ENCODE peak calls at places on chromosome 5, in nine cellular contexts. S is thyroid gland, Z is K562, J is esophagus muscularis mucosa, Y is sigmoid colon, P is IMR-90, T is right lobe of liver, A is lower leg skin, U is A549. X is an unnamed sample.
A peak's percentile ranks its signal among the peaks of the same experiment; 100 is the strongest.

GRCh38 chr5:138095100-138095907 is 11.5 kb downstream of the WNT8A start:
- DNase-seq in S (no peak), Z (no peak), J (no peak), Y (no peak), P (no peak), T (no peak), A (peak; percentile 42), U (no peak), X (no peak)

GRCh38 chr5:151257731-151258715 is 5.0 kb downstream of the GM2A start:
- DNase-seq in S (no peak), Z (no peak), J (no peak), Y (no peak), P (peak; percentile 19), T (no peak), A (peak; percentile 79), U (no peak), X (no peak)

GRCh38 chr5:32058101-32058500 is 116.0 kb downstream of the GOLPH3 start:
- DNase-seq in S (no peak), Z (no peak), J (no peak), Y (no peak), P (no peak), T (no peak), A (peak; percentile 18), U (no peak), X (no peak)

GRCh38 chr5:31106742-31107546 is 86.5 kb upstream of the CDH6 start:
- DNase-seq in S (no peak), Z (no peak), J (no peak), Y (no peak), P (peak; percentile 90), T (no peak), A (no peak), U (no peak), X (no peak)

GRCh38 chr5:168159425-168159824 is 132.0 kb upstream of the WWC1 start:
- DNase-seq in S (no peak), Z (no peak), J (no peak), Y (no peak), P (no peak), T (no peak), A (no peak), U (no peak), X (no peak)

GRCh38 chr5:74326571-74327338 is 313.8 kb downstream of the ENC1 start:
- DNase-seq in S (peak; percentile 45), Z (peak; percentile 79), J (no peak), Y (no peak), P (peak; percentile 96), T (no peak), A (no peak), U (peak; percentile 65), X (no peak)

GRCh38 chr5:110549301-110549700 is 177.2 kb downstream of the TMEM232 start:
- DNase-seq in S (no peak), Z (no peak), J (no peak), Y (no peak), P (no peak), T (no peak), A (no peak), U (no peak), X (no peak)

GRCh38 chr5:58670620-58671019 is 87.7 kb downstream of the RAB3C start:
- DNase-seq in S (no peak), Z (no peak), J (no peak), Y (no peak), P (no peak), T (no peak), A (no peak), U (no peak), X (no peak)

GRCh38 chr5:149410721-149411432 is 31.8 kb upstream of the IL17B start:
- DNase-seq in S (no peak), Z (no peak), J (no peak), Y (peak; percentile 84), P (peak; percentile 16), T (no peak), A (no peak), U (no peak), X (no peak)

GRCh38 chr5:149408252-149409099 is 29.4 kb upstream of the IL17B start:
- DNase-seq in S (no peak), Z (no peak), J (no peak), Y (peak; percentile 65), P (no peak), T (no peak), A (no peak), U (no peak), X (no peak)

GRCh38 chr5:149409268-149409948 is 30.3 kb upstream of the IL17B start:
- DNase-seq in S (no peak), Z (no peak), J (no peak), Y (peak; percentile 66), P (no peak), T (no peak), A (no peak), U (no peak), X (no peak)

GRCh38 chr5:149411738-149412519 is 32.8 kb upstream of the IL17B start:
- DNase-seq in S (no peak), Z (no peak), J (no peak), Y (peak; percentile 66), P (no peak), T (no peak), A (no peak), U (no peak), X (no peak)

DNA sequence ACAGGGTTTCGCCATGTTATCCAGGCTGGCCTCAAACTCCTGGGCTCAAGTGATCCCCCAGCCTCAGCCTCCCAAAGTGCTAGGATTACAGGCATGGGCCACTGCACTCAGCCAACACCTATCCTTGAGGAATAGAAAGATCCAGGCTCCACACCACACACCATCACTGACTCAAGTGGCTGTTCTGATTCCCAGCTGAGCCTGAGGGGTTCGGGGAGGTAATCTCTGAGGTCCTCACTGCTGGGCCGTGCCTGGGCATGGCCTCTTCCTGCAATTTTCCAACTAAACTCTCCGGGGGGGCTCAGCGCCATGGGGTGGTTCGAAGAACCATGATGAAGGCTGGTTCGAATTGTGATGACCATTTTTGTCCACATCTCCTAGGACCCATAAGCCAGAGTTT is 31.0 kb upstream of the IL17B start:
- DNase-seq in S (no peak), Z (no peak), J (no peak), Y (peak; percentile 56), P (no peak), T (no peak), A (no peak), U (no peak), X (no peak)
- TF ChIP-seq POLR2A in S (no peak), Z (no peak), J (no peak), Y (no peak), P (no peak), T (no peak), A (no peak), U (no peak), X (no peak)

GRCh38 chr5:38515648-38516047 is 40.8 kb downstream of the LIFR start:
- DNase-seq in S (no peak), Z (peak; percentile 6), J (no peak), Y (no peak), P (peak; percentile 47), T (no peak), A (no peak), U (no peak), X (no peak)
- TF ChIP-seq CTCF in S (no peak), Z (no peak), J (peak; percentile 22), Y (no peak), P (peak; percentile 47), T (no peak), A (no peak), U (peak; percentile 36), X (no peak)

DNA sequence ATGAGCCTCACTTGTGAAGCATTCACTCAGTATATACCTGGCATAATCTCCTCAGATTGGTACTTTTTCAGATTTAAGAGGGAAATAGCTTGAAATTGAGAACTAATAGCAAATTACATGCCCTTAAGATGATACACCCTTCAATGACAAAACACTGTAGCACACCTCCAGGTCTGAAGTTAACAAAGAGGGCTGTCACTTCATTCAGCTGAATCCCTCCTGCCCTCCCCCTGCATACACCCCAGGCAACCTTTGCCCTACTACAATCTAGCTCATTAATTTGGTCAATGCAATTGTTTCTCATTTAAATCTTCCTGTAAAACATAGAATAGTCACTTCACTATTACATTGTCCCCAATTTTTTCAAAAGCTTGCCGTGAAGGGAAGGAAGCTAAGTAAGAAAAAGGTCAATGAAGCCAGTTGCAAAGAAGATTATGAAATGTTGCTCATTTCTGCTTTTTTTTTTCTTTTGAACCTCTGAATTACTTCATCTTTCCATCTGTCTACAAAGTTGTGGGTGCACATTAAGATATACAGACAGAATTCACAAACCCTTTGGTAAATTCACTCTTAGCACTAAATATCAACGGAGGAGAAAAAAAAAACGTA is 294.8 kb upstream of the PTGER4 start:
- DNase-seq in S (no peak), Z (no peak), J (no peak), Y (no peak), P (no peak), T (no peak), A (no peak), U (no peak), X (no peak)
- H3K4me3 ChIP-seq in S (no peak overlapping the region), Z (no peak overlapping the region), J (no peak overlapping the region), Y (no peak overlapping the region), P (no peak overlapping the region), T (no peak overlapping the region), A (no peak overlapping the region), U (no peak overlapping the region), X (no peak overlapping the region)

GRCh38 chr5:113514263-113514590 is 733 bp downstream of the YTHDC2 start:
- DNase-seq in S (no peak), Z (peak; percentile 17), J (no peak), Y (no peak), P (no peak), T (no peak), A (no peak), U (no peak), X (peak; percentile 56)

GRCh38 chr5:113510836-113511451 is 2.5 kb upstream of the YTHDC2 start:
- DNase-seq in S (no peak), Z (peak; percentile 23), J (no peak), Y (no peak), P (peak; percentile 69), T (no peak), A (no peak), U (no peak), X (no peak)

GRCh38 chr5:113508756-113509155 is 4.7 kb upstream of the YTHDC2 start:
- DNase-seq in S (no peak), Z (no peak), J (no peak), Y (no peak), P (no peak), T (no peak), A (no peak), U (no peak), X (no peak)

GRCh38 chr5:113512341-113512740 is 1.2 kb upstream of the YTHDC2 start:
- DNase-seq in S (no peak), Z (no peak), J (no peak), Y (no peak), P (no peak), T (no peak), A (no peak), U (no peak), X (no peak)

DNA sequence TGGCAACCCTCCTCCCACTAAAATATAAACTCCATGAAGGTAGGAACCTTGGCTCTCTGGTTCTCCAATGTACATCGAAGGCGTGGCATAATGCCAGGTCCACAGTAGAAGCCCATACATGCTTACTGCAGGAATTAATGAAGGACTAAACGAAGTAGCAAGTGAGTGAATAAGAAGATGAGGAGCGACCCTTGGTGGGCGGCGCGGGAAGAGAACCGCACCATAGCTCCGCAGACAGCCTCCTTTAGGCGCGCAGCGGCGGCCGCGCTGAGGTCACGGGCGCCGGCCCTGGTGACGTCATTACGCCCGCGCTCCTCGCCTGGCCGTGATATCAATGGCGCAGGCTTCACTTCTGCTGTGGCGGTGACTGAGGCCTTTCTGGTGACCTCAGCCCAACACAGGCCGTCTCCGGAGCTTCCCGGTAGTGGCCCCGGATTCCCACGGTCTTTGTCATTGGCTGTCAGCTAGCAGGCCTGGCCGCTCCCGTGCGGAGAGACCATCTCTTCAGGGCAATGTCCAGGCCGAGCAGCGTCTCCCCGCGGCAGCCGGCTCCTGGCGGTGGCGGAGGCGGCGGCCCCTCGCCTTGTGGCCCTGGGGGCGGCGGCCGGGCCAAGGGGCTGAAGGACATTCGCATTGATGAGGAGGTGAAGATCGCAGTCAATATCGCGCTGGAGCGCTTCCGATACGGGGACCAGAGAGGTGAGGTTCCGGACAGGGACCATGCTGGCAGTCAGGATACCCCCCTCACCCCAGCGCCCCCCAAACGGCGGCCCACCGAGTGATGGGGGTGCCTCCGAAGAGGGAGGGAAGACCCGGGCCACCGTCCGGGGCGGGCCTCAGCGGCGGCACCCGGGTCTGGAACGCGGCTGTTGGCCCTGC is at the start of gene YTHDC2:
- DNase-seq in S (peak; percentile 80), Z (peak; percentile 91), J (peak; percentile 96), Y (peak; percentile 92), P (peak; percentile 87), T (peak; percentile 89), A (peak; percentile 96), U (peak; percentile 51), X (peak; percentile 93)
- TF ChIP-seq POLR2A in S (no peak), Z (peak; percentile 91), J (peak; percentile 24), Y (peak; percentile 44), P (peak; percentile 81), T (peak; percentile 78), A (no peak), U (peak; percentile 92), X (peak; percentile 78)